ENCODE peak calls at places on chromosome 1, in six cellular contexts. C, E, B, F, Y and L are unnamed samples.
A peak's percentile ranks its signal among the peaks of the same experiment; 100 is the strongest.

GRCh38 chr1:93575586-93576271 is 105.9 kb downstream of the BCAR3 start:
- DNase-seq in C (no peak), E (no peak), B (no peak), F (no peak), Y (peak; percentile 53), L (no peak)

GRCh38 chr1:201914456-201915235 is 25.9 kb downstream of the SHISA4 start:
- DNase-seq in C (no peak), E (no peak), B (no peak), F (no peak), Y (peak; percentile 62), L (no peak)

GRCh38 chr1:209248649-209249279 is 334.8 kb upstream of the CAMK1G start:
- DNase-seq in C (peak; percentile 55), E (no peak), B (no peak), F (peak; percentile 56), Y (peak; percentile 42), L (peak; percentile 22)

GRCh38 chr1:227729881-227730629 is 5.0 kb downstream of the JMJD4 start:
- DNase-seq in C (peak; percentile 55), E (no peak), B (no peak), F (peak; percentile 19), Y (peak; percentile 54), L (peak; percentile 35)

GRCh38 chr1:180954766-180955165 is 42.1 kb downstream of the KIAA1614 start:
- DNase-seq in C (no peak), E (peak; percentile 23), B (no peak), F (no peak), Y (no peak), L (no peak)

GRCh38 chr1:113531321-113531720 is 141.0 kb downstream of the MAGI3 start:
- DNase-seq in C (no peak), E (no peak), B (no peak), F (no peak), Y (no peak), L (no peak)

GRCh38 chr1:41434748-41435449 is 49.6 kb downstream of the EDN2 start:
- DNase-seq in C (no peak), E (no peak), B (no peak), F (no peak), Y (peak; percentile 92), L (no peak)

GRCh38 chr1:195328102-195328501 is 1280.1 kb downstream of the KCNT2 start:
- DNase-seq in C (no peak), E (no peak), B (no peak), F (no peak), Y (no peak), L (no peak)

GRCh38 chr1:101376121-101377095 is 139.6 kb downstream of the S1PR1 start:
- DNase-seq in C (no peak), E (no peak), B (no peak), F (no peak), Y (no peak), L (no peak)

GRCh38 chr1:107480548-107480947 is 339.7 kb downstream of the NTNG1 start:
- DNase-seq in C (no peak), E (no peak), B (no peak), F (no peak), Y (peak; percentile 38), L (no peak)

GRCh38 chr1:151981178-151981525 is 12.5 kb downstream of the S100A10 start:
- DNase-seq in C (no peak), E (no peak), B (no peak), F (no peak), Y (peak; percentile 65), L (no peak)

GRCh38 chr1:59505596-59506028 is 208.7 kb downstream of the FGGY start:
- DNase-seq in C (no peak), E (no peak), B (no peak), F (no peak), Y (peak; percentile 74), L (no peak)

GRCh38 chr1:43912607-43913006 is 21.0 kb upstream of the ARTN start:
- DNase-seq in C (no peak), E (no peak), B (no peak), F (peak; percentile 83), Y (peak; percentile 77), L (no peak)

GRCh38 chr1:61093525-61094137 is 11.3 kb downstream of the NFIA start:
- DNase-seq in C (no peak), E (no peak), B (no peak), F (peak; percentile 59), Y (peak; percentile 78), L (no peak)

GRCh38 chr1:26282694-26283019 is 2.8 kb downstream of the SH3BGRL3 start:
- DNase-seq in C (no peak), E (no peak), B (no peak), F (no peak), Y (no peak), L (no peak)

GRCh38 chr1:83641206-83641658 is 357.7 kb downstream of the TTLL7 start:
- DNase-seq in C (no peak), E (no peak), B (no peak), F (peak; percentile 3), Y (peak; percentile 2), L (no peak)

GRCh38 chr1:210917560-210918214 is 216.3 kb downstream of the KCNH1 start:
- DNase-seq in C (no peak), E (no peak), B (no peak), F (no peak), Y (no peak), L (no peak)

GRCh38 chr1:181101581-181102226 is 13.2 kb downstream of the IER5 start:
- DNase-seq in C (no peak), E (no peak), B (no peak), F (peak; percentile 66), Y (peak; percentile 83), L (no peak)

GRCh38 chr1:201888282-201889033 is at the start of gene SHISA4:
- DNase-seq in C (peak; percentile 54), E (peak; percentile 91), B (peak; percentile 81), F (peak; percentile 61), Y (peak; percentile 61), L (no peak)

DNA sequence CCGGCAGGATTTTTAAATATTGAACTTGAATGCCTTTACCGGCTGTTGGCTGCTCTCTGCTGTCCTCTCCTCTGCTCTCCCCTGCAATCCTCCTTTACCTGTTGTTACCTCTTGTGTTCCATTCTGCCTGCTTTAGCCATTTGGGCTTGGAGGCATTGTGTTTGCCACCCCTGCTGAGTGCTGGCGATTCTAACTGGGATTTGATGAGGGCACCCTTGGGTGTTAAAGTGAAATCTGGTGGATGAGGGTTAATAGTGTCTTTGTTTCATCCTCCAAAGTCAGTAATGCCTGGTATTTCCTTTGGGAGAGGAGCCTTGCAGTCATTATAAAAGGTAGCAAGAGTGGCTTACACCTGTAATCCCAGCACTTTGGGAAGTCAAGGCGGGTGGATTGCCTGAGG is 9.9 kb downstream of the SZRD1 start:
- DNase-seq in C (no peak), E (no peak), B (no peak), F (no peak), Y (no peak), L (no peak)
- H3K4me1 ChIP-seq in C (peaks cover 5% of the 10 kb centered on the region), E (peaks cover 54% of the 10 kb centered on the region), B (peaks cover 76% of the 10 kb centered on the region), F (peaks cover 15% of the 10 kb centered on the region), Y (peaks cover 23% of the 10 kb centered on the region), L (peaks cover 57% of the 10 kb centered on the region)

GRCh38 chr1:8020032-8020431 is 6.1 kb downstream of the ERRFI1 start:
- DNase-seq in C (peak; percentile 52), E (no peak), B (no peak), F (peak; percentile 81), Y (peak; percentile 81), L (no peak)

GRCh38 chr1:8022395-8023286 is 3.5 kb downstream of the ERRFI1 start:
- DNase-seq in C (no peak), E (no peak), B (no peak), F (no peak), Y (peak; percentile 6), L (no peak)

GRCh38 chr1:8023287-8023994 is 2.7 kb downstream of the ERRFI1 start:
- DNase-seq in C (no peak), E (no peak), B (no peak), F (no peak), Y (peak; percentile 9), L (no peak)

GRCh38 chr1:8023995-8024313 is 2.2 kb downstream of the ERRFI1 start:
- DNase-seq in C (no peak), E (no peak), B (no peak), F (no peak), Y (no peak), L (no peak)

GRCh38 chr1:8021676-8022266 is 4.3 kb downstream of the ERRFI1 start:
- DNase-seq in C (no peak), E (no peak), B (no peak), F (no peak), Y (peak; percentile 38), L (no peak)
- H3K4me3 ChIP-seq in C (no peak overlapping the region), E (peak overlapping the region; percentile 4), B (no peak overlapping the region), F (peak overlapping the region; percentile 96), Y (peak overlapping the region; percentile 96), L (no peak overlapping the region)

GRCh38 chr1:8966606-8967005 is 20.9 kb downstream of the CA6 start:
- DNase-seq in C (no peak), E (peak; percentile 69), B (no peak), F (no peak), Y (no peak), L (no peak)

GRCh38 chr1:8963940-8964339 is 18.3 kb downstream of the CA6 start:
- DNase-seq in C (no peak), E (no peak), B (no peak), F (no peak), Y (peak; percentile 15), L (no peak)

GRCh38 chr1:8965121-8965820 is 19.6 kb downstream of the CA6 start:
- DNase-seq in C (no peak), E (no peak), B (no peak), F (no peak), Y (peak; percentile 28), L (no peak)

GRCh38 chr1:8962812-8963669 is 17.4 kb downstream of the CA6 start:
- DNase-seq in C (peak; percentile 58), E (peak; percentile 78), B (no peak), F (no peak), Y (no peak), L (no peak)
- H3K4me1 ChIP-seq in C (no peaks in the 10 kb centered on the region), E (no peaks in the 10 kb centered on the region), B (no peaks in the 10 kb centered on the region), F (no peaks in the 10 kb centered on the region), Y (no peaks in the 10 kb centered on the region), L (peaks cover 29% of the 10 kb centered on the region)

GRCh38 chr1:8463144-8463927 is 145.4 kb downstream of the SLC45A1 start:
- DNase-seq in C (peak; percentile 62), E (no peak), B (peak; percentile 32), F (no peak), Y (peak; percentile 79), L (peak; percentile 9)
- H3K4me3 ChIP-seq in C (no peak overlapping the region), E (no peak overlapping the region), B (no peak overlapping the region), F (no peak overlapping the region), Y (no peak overlapping the region), L (no peak overlapping the region)